ENCODE peak calls at places on chromosomes 4 and X, in ten cellular contexts. Y, A, L, T, Q, S, O, I, K and D are unnamed samples.

GRCh38 chr4:137200322-137200721 is 332.0 kb downstream of the PCDH18 start:
- DNase-seq in Y (no peak), A (no peak), L (no peak), T (no peak), Q (no peak), S (no peak), O (no peak), I (no peak), K (no peak), D (no peak)

GRCh38 chrX:1165535-1166196 is 46.8 kb downstream of the CRLF2 start:
- DNase-seq in Y (no peak), A (peak), L (no peak), T (no peak), Q (no peak), S (peak), O (no peak), I (peak), K (no peak), D (peak)

GRCh38 chrX:107675823-107676555 is 47.7 kb downstream of the PRPS1 start:
- DNase-seq in Y (no peak), A (peak), L (no peak), T (no peak), Q (peak), S (peak), O (no peak), I (no peak), K (no peak), D (no peak)

GRCh38 chr4:13783800-13784411 is 156.4 kb upstream of the BOD1L1 start:
- DNase-seq in Y (no peak), A (peak), L (no peak), T (no peak), Q (no peak), S (no peak), O (no peak), I (no peak), K (peak), D (no peak)

GRCh38 chr4:176981551-176981950 is 188.8 kb upstream of the VEGFC start:
- DNase-seq in Y (no peak), A (no peak), L (no peak), T (no peak), Q (peak), S (peak), O (no peak), I (no peak), K (no peak), D (no peak)

GRCh38 chrX:39759526-39760224 is 338.1 kb downstream of the BCOR start:
- DNase-seq in Y (no peak), A (peak), L (no peak), T (peak), Q (peak), S (peak), O (no peak), I (peak), K (peak), D (peak)

GRCh38 chrX:125651426-125651825 is 331.8 kb downstream of the TEX13C start:
- DNase-seq in Y (no peak), A (no peak), L (no peak), T (no peak), Q (no peak), S (no peak), O (no peak), I (no peak), K (peak), D (no peak)

GRCh38 chrX:7706032-7706431 is 136.9 kb upstream of the VCX start:
- DNase-seq in Y (no peak), A (no peak), L (no peak), T (peak), Q (no peak), S (peak), O (no peak), I (no peak), K (no peak), D (no peak)

GRCh38 chr4:188266386-188266785 is 127.1 kb downstream of the TRIML1 start:
- DNase-seq in Y (no peak), A (no peak), L (no peak), T (no peak), Q (no peak), S (no peak), O (no peak), I (no peak), K (no peak), D (no peak)

GRCh38 chr4:5842456-5842855 is 50.4 kb downstream of the CRMP1 start:
- DNase-seq in Y (no peak), A (no peak), L (no peak), T (no peak), Q (no peak), S (no peak), O (no peak), I (no peak), K (no peak), D (no peak)

GRCh38 chr4:114924311-114924710 is 189.1 kb downstream of the NDST4 start:
- DNase-seq in Y (peak), A (no peak), L (no peak), T (no peak), Q (no peak), S (no peak), O (peak), I (no peak), K (no peak), D (no peak)

GRCh38 chr4:95551653-95552052 is 2.9 kb upstream of the UNC5C start:
- DNase-seq in Y (no peak), A (no peak), L (no peak), T (no peak), Q (no peak), S (no peak), O (no peak), I (no peak), K (no peak), D (no peak)

GRCh38 chr4:76830612-76831474 is 67.1 kb downstream of the SOWAHB start:
- DNase-seq in Y (peak), A (peak), L (peak), T (peak), Q (peak), S (peak), O (no peak), I (peak), K (peak), D (peak)

GRCh38 chrX:149124526-149125108 is 380.5 kb downstream of the IDS start:
- DNase-seq in Y (no peak), A (no peak), L (no peak), T (no peak), Q (no peak), S (no peak), O (no peak), I (no peak), K (no peak), D (no peak)

GRCh38 chrX:30504309-30504708 is 73.3 kb downstream of the TASL start:
- DNase-seq in Y (peak), A (peak), L (peak), T (peak), Q (peak), S (peak), O (no peak), I (no peak), K (peak), D (peak)

GRCh38 chrX:37876716-37877115 is 29.3 kb upstream of the DYNLT3 start:
- DNase-seq in Y (no peak), A (no peak), L (no peak), T (no peak), Q (no peak), S (no peak), O (no peak), I (no peak), K (no peak), D (no peak)

GRCh38 chrX:68703849-68704248 is 56.4 kb downstream of the STARD8 start:
- DNase-seq in Y (no peak), A (no peak), L (no peak), T (no peak), Q (no peak), S (no peak), O (no peak), I (no peak), K (no peak), D (no peak)

GRCh38 chr4:71066737-71067716 is 73.6 kb downstream of the DCK start:
- DNase-seq in Y (no peak), A (no peak), L (no peak), T (peak), Q (no peak), S (no peak), O (no peak), I (no peak), K (no peak), D (no peak)

GRCh38 chrX:24659646-24660045 is 12.5 kb upstream of the PCYT1B start:
- DNase-seq in Y (no peak), A (no peak), L (no peak), T (no peak), Q (no peak), S (no peak), O (no peak), I (no peak), K (no peak), D (no peak)

GRCh38 chrX:17459596-17459995 is 84.6 kb downstream of the NHS start:
- DNase-seq in Y (no peak), A (no peak), L (no peak), T (no peak), Q (peak), S (peak), O (no peak), I (no peak), K (peak), D (no peak)

GRCh38 chr4:174358823-174359222 is 75.1 kb downstream of the CEP44 start:
- DNase-seq in Y (no peak), A (no peak), L (peak), T (peak), Q (peak), S (peak), O (no peak), I (no peak), K (peak), D (peak)

GRCh38 chrX:102899940-102900916 is 36.8 kb upstream of the RAB40AL start:
- DNase-seq in Y (peak), A (peak), L (peak), T (peak), Q (peak), S (peak), O (peak), I (peak), K (peak), D (peak)

GRCh38 chr4:142777045-142777743 is 68.9 kb downstream of the INPP4B start:
- DNase-seq in Y (no peak), A (peak), L (no peak), T (no peak), Q (no peak), S (peak), O (no peak), I (no peak), K (no peak), D (no peak)

GRCh38 chr4:139243448-139244365 is 36.3 kb downstream of the MGARP start:
- DNase-seq in Y (no peak), A (peak), L (no peak), T (peak), Q (peak), S (peak), O (no peak), I (no peak), K (peak), D (peak)

GRCh38 chrX:140510895-140511295 is 6.0 kb upstream of the SOX3 start:
- DNase-seq in Y (peak), A (no peak), L (no peak), T (no peak), Q (no peak), S (no peak), O (peak), I (no peak), K (no peak), D (no peak)

GRCh38 chr4:152598454-152598853 is 62.6 kb upstream of the FBXW7 start:
- DNase-seq in Y (no peak), A (no peak), L (no peak), T (no peak), Q (no peak), S (no peak), O (no peak), I (no peak), K (no peak), D (no peak)

GRCh38 chr4:138039010-138039409 is 203.1 kb downstream of the SLC7A11 start:
- DNase-seq in Y (no peak), A (no peak), L (no peak), T (no peak), Q (peak), S (peak), O (no peak), I (no peak), K (peak), D (no peak)

GRCh38 chr4:169098054-169098896 is 88.2 kb upstream of the CBR4 start:
- DNase-seq in Y (no peak), A (no peak), L (no peak), T (no peak), Q (peak), S (peak), O (no peak), I (no peak), K (peak), D (peak)

GRCh38 chrX:9163153-9163790 is 129.3 kb upstream of the FAM9B start:
- DNase-seq in Y (no peak), A (no peak), L (no peak), T (peak), Q (peak), S (peak), O (no peak), I (no peak), K (peak), D (peak)

GRCh38 chr4:170248576-170248975 is 158.8 kb upstream of the AADAT start:
- DNase-seq in Y (no peak), A (no peak), L (no peak), T (peak), Q (no peak), S (peak), O (no peak), I (no peak), K (peak), D (no peak)

GRCh38 chr4:153448003-153448731 is 18.0 kb upstream of the TMEM131L start:
- DNase-seq in Y (no peak), A (peak), L (no peak), T (no peak), Q (peak), S (no peak), O (no peak), I (no peak), K (no peak), D (peak)

GRCh38 chr4:38831653-38832052 is 25.0 kb downstream of the TLR6 start:
- DNase-seq in Y (no peak), A (no peak), L (no peak), T (no peak), Q (peak), S (no peak), O (no peak), I (no peak), K (peak), D (no peak)

GRCh38 chrX:57871463-57871862 is 38.8 kb downstream of the ZXDA start:
- DNase-seq in Y (no peak), A (no peak), L (no peak), T (no peak), Q (no peak), S (no peak), O (no peak), I (no peak), K (no peak), D (no peak)

GRCh38 chrX:86102341-86102740 is 45.9 kb upstream of the DACH2 start:
- DNase-seq in Y (no peak), A (no peak), L (no peak), T (no peak), Q (no peak), S (no peak), O (no peak), I (no peak), K (no peak), D (no peak)

GRCh38 chr4:23920716-23921446 is 31.0 kb upstream of the PPARGC1A start:
- DNase-seq in Y (no peak), A (no peak), L (no peak), T (no peak), Q (no peak), S (no peak), O (no peak), I (no peak), K (no peak), D (no peak)

GRCh38 chr4:108311313-108311712 is 142.6 kb upstream of the LEF1 start:
- DNase-seq in Y (no peak), A (no peak), L (no peak), T (no peak), Q (no peak), S (no peak), O (no peak), I (no peak), K (no peak), D (no peak)

GRCh38 chr4:180100433-180101344 is 2142.5 kb upstream of the TENM3 start:
- DNase-seq in Y (no peak), A (no peak), L (no peak), T (no peak), Q (no peak), S (no peak), O (peak), I (no peak), K (no peak), D (no peak)

GRCh38 chr4:180101348-180102083 is 2141.7 kb upstream of the TENM3 start:
- DNase-seq in Y (no peak), A (no peak), L (no peak), T (no peak), Q (no peak), S (no peak), O (peak), I (no peak), K (no peak), D (no peak)

GRCh38 chr4:180103794-180104193 is 2139.4 kb upstream of the TENM3 start:
- DNase-seq in Y (no peak), A (no peak), L (no peak), T (no peak), Q (no peak), S (no peak), O (no peak), I (no peak), K (no peak), D (no peak)

GRCh38 chr4:180098601-180099000 is 2144.6 kb upstream of the TENM3 start:
- DNase-seq in Y (no peak), A (no peak), L (no peak), T (no peak), Q (no peak), S (no peak), O (no peak), I (no peak), K (no peak), D (no peak)

GRCh38 chr4:180099962-180100361 is 2143.2 kb upstream of the TENM3 start:
- DNase-seq in Y (no peak), A (no peak), L (no peak), T (no peak), Q (no peak), S (no peak), O (no peak), I (no peak), K (no peak), D (no peak)
- H3K4me2 ChIP-seq in Y (no peak), A (no peak), L (no peak), T (no peak), Q (no peak), S (no peak), O (no peak), I (no peak), K (no peak), D (no peak)

GRCh38 chr4:81606796-81607550 is 135.3 kb upstream of the RASGEF1B start:
- DNase-seq in Y (no peak), A (peak), L (no peak), T (peak), Q (no peak), S (peak), O (no peak), I (no peak), K (no peak), D (no peak)
- H3K4me2 ChIP-seq in Y (no peak), A (no peak), L (no peak), T (peak), Q (no peak), S (peak), O (no peak), I (no peak), K (no peak), D (no peak)

GRCh38 chr4:36183232-36183631 is 61.1 kb downstream of the ARAP2 start:
- DNase-seq in Y (no peak), A (no peak), L (no peak), T (no peak), Q (no peak), S (no peak), O (no peak), I (no peak), K (no peak), D (no peak)
- H3K4me2 ChIP-seq in Y (no peak), A (no peak), L (no peak), T (no peak), Q (no peak), S (no peak), O (no peak), I (no peak), K (no peak), D (no peak)

DNA sequence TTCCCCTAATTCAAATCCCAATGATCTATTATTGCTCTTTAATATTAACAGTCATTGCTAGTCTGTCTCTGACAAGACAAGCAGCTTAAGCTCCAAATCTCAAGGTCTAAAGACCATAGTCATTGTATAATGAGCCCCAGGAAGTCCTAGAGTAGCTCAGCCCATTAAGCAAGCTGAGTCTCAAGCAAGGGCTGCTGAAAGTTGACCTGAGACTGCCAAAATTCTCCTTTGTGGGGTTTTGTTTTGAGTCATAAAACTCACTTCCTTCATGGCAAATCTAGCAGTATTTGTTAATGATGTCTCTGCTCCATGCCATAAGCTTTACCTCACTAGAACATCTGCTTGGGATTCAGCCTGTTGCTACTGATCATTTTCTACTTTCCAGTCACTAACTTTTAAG is 313.2 kb downstream of the ANTXR2 start:
- DNase-seq in Y (no peak), A (no peak), L (no peak), T (peak), Q (no peak), S (peak), O (no peak), I (no peak), K (no peak), D (no peak)
- H3K4me2 ChIP-seq in Y (no peak), A (no peak), L (no peak), T (no peak), Q (no peak), S (no peak), O (no peak), I (no peak), K (no peak), D (no peak)

GRCh38 chrX:82666355-82666754 is 841.7 kb upstream of the POU3F4 start:
- DNase-seq in Y (peak), A (no peak), L (no peak), T (no peak), Q (no peak), S (no peak), O (no peak), I (no peak), K (no peak), D (no peak)
- H3K4me2 ChIP-seq in Y (no peak), A (no peak), L (no peak), T (no peak), Q (no peak), S (no peak), O (no peak), I (no peak), K (no peak), D (no peak)

DNA sequence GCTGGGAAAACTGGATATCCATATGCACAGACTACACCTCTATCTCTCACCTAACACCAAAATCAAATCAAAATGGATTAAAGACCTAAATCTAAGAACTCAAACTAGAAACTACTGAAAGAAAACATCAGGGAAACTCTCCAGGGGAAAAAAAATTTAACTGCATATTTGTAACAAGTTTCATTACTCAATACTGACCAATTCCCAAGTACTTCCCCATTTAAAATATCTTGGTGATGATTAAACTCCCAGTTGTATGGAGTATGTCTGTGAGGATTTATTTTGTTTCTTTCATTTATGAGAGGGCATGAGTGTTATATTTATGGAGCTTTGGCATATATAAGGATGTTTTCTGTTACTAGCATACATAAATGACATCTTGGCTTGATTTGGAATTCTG is 112.3 kb upstream of the IL15 start:
- DNase-seq in Y (no peak), A (no peak), L (no peak), T (peak), Q (peak), S (peak), O (no peak), I (no peak), K (peak), D (peak)
- H3K4me2 ChIP-seq in Y (no peak), A (no peak), L (no peak), T (no peak), Q (peak), S (peak), O (no peak), I (no peak), K (no peak), D (peak)

GRCh38 chr4:17096692-17097091 is 198.2 kb upstream of the LDB2 start:
- DNase-seq in Y (no peak), A (no peak), L (no peak), T (no peak), Q (peak), S (no peak), O (no peak), I (no peak), K (no peak), D (no peak)

GRCh38 chr4:17094811-17095210 is 196.4 kb upstream of the LDB2 start:
- DNase-seq in Y (no peak), A (no peak), L (no peak), T (no peak), Q (peak), S (peak), O (no peak), I (no peak), K (no peak), D (no peak)

GRCh38 chr4:17095771-17096170 is 197.3 kb upstream of the LDB2 start:
- DNase-seq in Y (peak), A (no peak), L (no peak), T (no peak), Q (no peak), S (no peak), O (no peak), I (no peak), K (no peak), D (no peak)

GRCh38 chr4:17092990-17093880 is 194.8 kb upstream of the LDB2 start:
- DNase-seq in Y (no peak), A (no peak), L (no peak), T (no peak), Q (no peak), S (no peak), O (no peak), I (no peak), K (no peak), D (no peak)

GRCh38 chr4:17094209-17094608 is 195.8 kb upstream of the LDB2 start:
- DNase-seq in Y (no peak), A (no peak), L (no peak), T (no peak), Q (no peak), S (peak), O (no peak), I (no peak), K (no peak), D (no peak)
- H3K4me2 ChIP-seq in Y (no peak), A (no peak), L (no peak), T (no peak), Q (no peak), S (peak), O (no peak), I (no peak), K (peak), D (peak)